ENCODE peak calls at places on chromosomes 13 and 19, in eight cellular contexts. I is neural progenitor cell; F is effector memory CD4-positive, alpha-beta T cell; D is CD4-positive, alpha-beta T cell; J is right atrium auricular region; T is cardiac muscle cell; L is Panc1; E is lower lobe of right lung. Q is an unnamed sample.

GRCh38 chr19:45955905-45956608 is 17.6 kb downstream of the NOVA2 start:
- DNase-seq in I (no peak), F (no peak), D (no peak), J (peak), T (peak), L (no peak), E (peak), Q (peak)

GRCh38 chr19:4373601-4374441 is 26.5 kb downstream of the SH3GL1 start:
- DNase-seq in I (no peak), F (no peak), D (no peak), J (peak), T (peak), L (no peak), E (no peak), Q (peak)

GRCh38 chr13:28044608-28045007 is 55.8 kb downstream of the FLT3 start:
- DNase-seq in I (no peak), F (no peak), D (no peak), J (no peak), T (no peak), L (no peak), E (no peak), Q (no peak)

GRCh38 chr19:11268783-11269267 is 6.5 kb upstream of the DOCK6 start:
- DNase-seq in I (no peak), F (no peak), D (no peak), J (peak), T (peak), L (no peak), E (peak), Q (no peak)

GRCh38 chr19:33577947-33578346 is 43.8 kb upstream of the CHST8 start:
- DNase-seq in I (no peak), F (no peak), D (no peak), J (no peak), T (no peak), L (no peak), E (no peak), Q (no peak)

GRCh38 chr13:30172593-30173300 is 134.6 kb downstream of the KATNAL1 start:
- DNase-seq in I (no peak), F (no peak), D (no peak), J (no peak), T (no peak), L (no peak), E (no peak), Q (no peak)

GRCh38 chr13:92175330-92175729 is 776.9 kb downstream of the GPC5 start:
- DNase-seq in I (peak), F (no peak), D (no peak), J (no peak), T (peak), L (no peak), E (no peak), Q (no peak)

GRCh38 chr19:54017266-54017665 is 25.8 kb downstream of the CACNG6 start:
- DNase-seq in I (no peak), F (no peak), D (no peak), J (no peak), T (peak), L (no peak), E (no peak), Q (no peak)

GRCh38 chr13:71871844-71872243 is 4.8 kb upstream of the DACH1 start:
- DNase-seq in I (no peak), F (no peak), D (no peak), J (no peak), T (no peak), L (no peak), E (no peak), Q (no peak)

GRCh38 chr13:35478384-35479222 is 2.1 kb upstream of the MAB21L1 start:
- DNase-seq in I (peak), F (no peak), D (no peak), J (no peak), T (no peak), L (no peak), E (no peak), Q (no peak)

GRCh38 chr19:294341-294818 is 3.2 kb upstream of the PLPP2 start:
- DNase-seq in I (peak), F (no peak), D (no peak), J (no peak), T (no peak), L (no peak), E (no peak), Q (no peak)

GRCh38 chr13:99905224-99905623 is 66.3 kb downstream of the ZIC5 start:
- DNase-seq in I (no peak), F (no peak), D (no peak), J (no peak), T (no peak), L (no peak), E (no peak), Q (no peak)

GRCh38 chr13:27607125-27607524 is 13.2 kb downstream of the LNX2 start:
- DNase-seq in I (no peak), F (no peak), D (no peak), J (no peak), T (peak), L (no peak), E (no peak), Q (no peak)

GRCh38 chr13:77310161-77310560 is 16.7 kb downstream of the MYCBP2 start:
- DNase-seq in I (no peak), F (no peak), D (no peak), J (no peak), T (no peak), L (no peak), E (no peak), Q (no peak)

DNA sequence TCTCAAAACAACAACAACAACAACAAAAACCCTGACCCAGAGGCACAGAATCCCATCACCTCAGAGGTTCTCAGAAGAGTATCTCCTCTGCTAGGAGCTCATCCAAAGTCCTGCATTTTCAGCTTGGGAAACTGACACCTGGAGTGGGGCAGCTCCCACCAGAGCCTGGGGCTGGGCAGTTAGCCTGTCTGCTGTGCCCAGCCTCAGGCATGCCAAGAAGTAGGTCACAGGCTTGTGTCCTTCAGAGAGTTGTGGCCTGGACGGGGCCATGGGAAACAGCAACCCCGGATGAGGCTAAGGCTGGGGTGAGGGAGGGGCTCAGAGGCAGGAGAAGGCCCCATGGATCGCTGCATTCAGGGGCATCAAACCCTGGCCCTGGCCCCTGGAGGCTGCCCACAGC is 2.1 kb downstream of the NDUFS7 start:
- DNase-seq in I (no peak), F (no peak), D (no peak), J (no peak), T (no peak), L (no peak), E (no peak), Q (no peak)
- H3K27ac ChIP-seq in I (no peak), F (no peak), D (no peak), J (no peak), T (no peak), L (no peak), E (no peak), Q (no peak)

GRCh38 chr13:106683179-106683578 is 115.2 kb upstream of the ARGLU1 start:
- DNase-seq in I (no peak), F (no peak), D (no peak), J (no peak), T (no peak), L (no peak), E (no peak), Q (no peak)

GRCh38 chr13:106683918-106684317 is 116.0 kb upstream of the ARGLU1 start:
- DNase-seq in I (no peak), F (no peak), D (no peak), J (no peak), T (no peak), L (no peak), E (no peak), Q (no peak)

GRCh38 chr13:106680796-106681482 is 113.0 kb upstream of the ARGLU1 start:
- DNase-seq in I (peak), F (no peak), D (no peak), J (no peak), T (no peak), L (no peak), E (no peak), Q (peak)

GRCh38 chr13:106678646-106679045 is 110.7 kb upstream of the ARGLU1 start:
- DNase-seq in I (no peak), F (no peak), D (no peak), J (no peak), T (no peak), L (no peak), E (no peak), Q (no peak)
- H3K27ac ChIP-seq in I (no peak), F (no peak), D (no peak), J (no peak), T (no peak), L (no peak), E (no peak), Q (no peak)

GRCh38 chr13:94602467-94602866 is 810 bp downstream of the GPR180 start:
- DNase-seq in I (no peak), F (no peak), D (no peak), J (no peak), T (no peak), L (no peak), E (no peak), Q (no peak)
- H3K27ac ChIP-seq in I (no peak), F (peak), D (peak), J (peak), T (no peak), L (peak), E (peak), Q (no peak)

GRCh38 chr13:52169839-52170238 is 10.4 kb upstream of the NEK3 start:
- DNase-seq in I (no peak), F (no peak), D (no peak), J (no peak), T (no peak), L (no peak), E (no peak), Q (no peak)

GRCh38 chr13:52177276-52177675 is 17.9 kb upstream of the NEK3 start:
- DNase-seq in I (no peak), F (no peak), D (no peak), J (no peak), T (no peak), L (no peak), E (no peak), Q (no peak)

DNA sequence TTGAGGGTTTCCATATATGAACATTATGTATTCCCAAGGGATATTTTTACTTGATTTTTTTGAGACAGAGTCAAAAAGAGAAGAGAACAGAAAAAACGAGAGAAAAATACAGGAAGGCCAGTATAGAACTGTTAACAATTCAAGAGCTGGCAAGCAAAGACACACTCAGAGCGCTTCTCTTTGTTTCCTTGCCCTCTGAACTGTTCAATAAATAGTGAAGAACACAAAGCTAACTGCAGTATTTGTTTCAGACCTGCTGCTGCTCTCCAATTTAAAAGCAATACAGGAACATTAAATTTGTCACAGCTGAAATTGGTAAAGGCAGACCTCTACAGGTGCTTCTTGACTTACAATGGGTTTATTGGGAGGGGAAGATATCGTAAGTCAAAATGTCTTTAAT is 14.0 kb upstream of the NEK3 start:
- DNase-seq in I (no peak), F (no peak), D (no peak), J (no peak), T (no peak), L (no peak), E (no peak), Q (no peak)
- H3K27ac ChIP-seq in I (no peak), F (no peak), D (no peak), J (no peak), T (no peak), L (no peak), E (no peak), Q (peak)

GRCh38 chr13:73324842-73325241 is 266.0 kb downstream of the KLF5 start:
- DNase-seq in I (no peak), F (no peak), D (no peak), J (no peak), T (no peak), L (no peak), E (no peak), Q (no peak)
- H3K27ac ChIP-seq in I (no peak), F (no peak), D (no peak), J (no peak), T (no peak), L (no peak), E (no peak), Q (no peak)

Q was measured in caudate nucleus.